ENCODE peak calls at places on chromosomes 4 and X, in four cellular contexts. One of them, this sample, is unnamed.

GRCh38 chr4:3227878-3228675 is 20.9 kb upstream of the MSANTD1 start:
- DNase-seq in H1: no peak
- DNase-seq in GM12878: no peak
- DNase-seq in HepG2: no peak
- DNase-seq in this sample: no peak

GRCh38 chr4:16001484-16001858 is 38.5 kb upstream of the FGFBP2 start:
- DNase-seq in H1: peak; percentile 63
- DNase-seq in GM12878: peak; percentile 13
- DNase-seq in HepG2: peak; percentile 43
- DNase-seq in this sample: peak; percentile 63

GRCh38 chrX:13254076-13254785 is 65.6 kb downstream of the ATXN3L start:
- DNase-seq in H1: no peak
- DNase-seq in GM12878: peak; percentile 56
- DNase-seq in HepG2: peak; percentile 8
- DNase-seq in this sample: no peak

GRCh38 chr4:186765138-186765537 is 41.5 kb upstream of the FAT1 start:
- DNase-seq in H1: no peak
- DNase-seq in GM12878: no peak
- DNase-seq in HepG2: peak; percentile 73
- DNase-seq in this sample: no peak

GRCh38 chrX:30060718-30061117 is 154.6 kb upstream of the MAGEB2 start:
- DNase-seq in H1: no peak
- DNase-seq in GM12878: no peak
- DNase-seq in HepG2: no peak
- DNase-seq in this sample: peak; percentile 5

GRCh38 chrX:8726031-8726652 is 5.8 kb downstream of the ANOS1 start:
- DNase-seq in H1: no peak
- DNase-seq in GM12878: no peak
- DNase-seq in HepG2: no peak
- DNase-seq in this sample: no peak

GRCh38 chrX:118179161-118179560 is 62.6 kb upstream of the KLHL13 start:
- DNase-seq in H1: no peak
- DNase-seq in GM12878: no peak
- DNase-seq in HepG2: no peak
- DNase-seq in this sample: no peak

GRCh38 chr4:69060651-69061308 is 35.5 kb upstream of the UGT2B7 start:
- DNase-seq in H1: no peak
- DNase-seq in GM12878: no peak
- DNase-seq in HepG2: no peak
- DNase-seq in this sample: no peak

GRCh38 chrX:19272452-19272851 is 71.3 kb upstream of the PDHA1 start:
- DNase-seq in H1: no peak
- DNase-seq in GM12878: peak; percentile 0
- DNase-seq in HepG2: no peak
- DNase-seq in this sample: no peak

GRCh38 chr4:52925531-52925968 is 63.4 kb downstream of the RASL11B start:
- DNase-seq in H1: no peak
- DNase-seq in GM12878: no peak
- DNase-seq in HepG2: no peak
- DNase-seq in this sample: peak; percentile 47

GRCh38 chr4:153327247-153327646 is 17.2 kb upstream of the MND1 start:
- DNase-seq in H1: no peak
- DNase-seq in GM12878: no peak
- DNase-seq in HepG2: no peak
- DNase-seq in this sample: no peak

GRCh38 chrX:95764972-95765451 is 919.6 kb upstream of the DIAPH2 start:
- DNase-seq in H1: no peak
- DNase-seq in GM12878: no peak
- DNase-seq in HepG2: peak; percentile 4
- DNase-seq in this sample: peak; percentile 62

GRCh38 chr4:77960367-77960766 is 96.8 kb upstream of the FRAS1 start:
- DNase-seq in H1: no peak
- DNase-seq in GM12878: no peak
- DNase-seq in HepG2: no peak
- DNase-seq in this sample: no peak

GRCh38 chr4:6308890-6309643 is 39.4 kb downstream of the WFS1 start:
- DNase-seq in H1: no peak
- DNase-seq in GM12878: no peak
- DNase-seq in HepG2: peak; percentile 79
- DNase-seq in this sample: no peak

GRCh38 chr4:3123201-3123671 is 48.8 kb downstream of the HTT start:
- DNase-seq in H1: no peak
- DNase-seq in GM12878: no peak
- DNase-seq in HepG2: no peak
- DNase-seq in this sample: no peak

GRCh38 chr4:41120297-41121217 is 93.8 kb downstream of the APBB2 start:
- DNase-seq in H1: no peak
- DNase-seq in GM12878: no peak
- DNase-seq in HepG2: no peak
- DNase-seq in this sample: no peak

GRCh38 chrX:13103111-13103913 is 58.9 kb upstream of the FAM9C start:
- DNase-seq in H1: no peak
- DNase-seq in GM12878: no peak
- DNase-seq in HepG2: no peak
- DNase-seq in this sample: no peak

GRCh38 chr4:93132631-93133030 is 695.9 kb upstream of the ATOH1 start:
- DNase-seq in H1: no peak
- DNase-seq in GM12878: no peak
- DNase-seq in HepG2: no peak
- DNase-seq in this sample: no peak

GRCh38 chrX:153477458-153477857 is 7.1 kb upstream of the HAUS7 start:
- DNase-seq in H1: no peak
- DNase-seq in GM12878: no peak
- DNase-seq in HepG2: no peak
- DNase-seq in this sample: no peak

GRCh38 chr4:188781655-188782054 is 642.4 kb downstream of the TRIML1 start:
- DNase-seq in H1: peak; percentile 19
- DNase-seq in GM12878: no peak
- DNase-seq in HepG2: peak; percentile 1
- DNase-seq in this sample: peak; percentile 16

GRCh38 chrX:43949669-43950068 is 23.5 kb downstream of the NDP start:
- DNase-seq in H1: peak; percentile 29
- DNase-seq in GM12878: no peak
- DNase-seq in HepG2: peak; percentile 10
- DNase-seq in this sample: peak; percentile 50

GRCh38 chr4:126627255-126627654 is 1005.5 kb upstream of the INTU start:
- DNase-seq in H1: no peak
- DNase-seq in GM12878: no peak
- DNase-seq in HepG2: no peak
- DNase-seq in this sample: peak; percentile 3

GRCh38 chr4:53267026-53267425 is 98.8 kb downstream of the SCFD2 start:
- DNase-seq in H1: no peak
- DNase-seq in GM12878: no peak
- DNase-seq in HepG2: no peak
- DNase-seq in this sample: no peak

GRCh38 chr4:101835121-101835904 is 44.8 kb downstream of the BANK1 start:
- DNase-seq in H1: no peak
- DNase-seq in GM12878: no peak
- DNase-seq in HepG2: peak; percentile 15
- DNase-seq in this sample: no peak

GRCh38 chr4:46329118-46329976 is 60.6 kb downstream of the GABRA2 start:
- DNase-seq in H1: peak; percentile 7
- DNase-seq in GM12878: no peak
- DNase-seq in HepG2: peak; percentile 46
- DNase-seq in this sample: peak; percentile 62

GRCh38 chr4:5707366-5708133 is 809 bp downstream of the EVC2 start:
- DNase-seq in H1: no peak
- DNase-seq in GM12878: no peak
- DNase-seq in HepG2: no peak
- DNase-seq in this sample: no peak

GRCh38 chr4:141473952-141474351 is 162.4 kb upstream of the IL15 start:
- DNase-seq in H1: no peak
- DNase-seq in GM12878: no peak
- DNase-seq in HepG2: no peak
- DNase-seq in this sample: no peak

GRCh38 chrX:115894087-115894486 is 276.5 kb upstream of the AGTR2 start:
- DNase-seq in H1: no peak
- DNase-seq in GM12878: peak; percentile 58
- DNase-seq in HepG2: peak; percentile 63
- DNase-seq in this sample: no peak

GRCh38 chr4:7398788-7399432 is 35.8 kb downstream of the PSAPL1 start:
- DNase-seq in H1: no peak
- DNase-seq in GM12878: no peak
- DNase-seq in HepG2: no peak
- DNase-seq in this sample: no peak
- H3K27me3 ChIP-seq in H1: peaks cover 3% of the 10 kb centered on the region
- H3K27me3 ChIP-seq in GM12878: no peaks in the 10 kb centered on the region
- H3K27me3 ChIP-seq in HepG2: no peaks in the 10 kb centered on the region
- H3K27me3 ChIP-seq in this sample: no peaks in the 10 kb centered on the region

GRCh38 chr4:7717161-7717560 is 222.5 kb downstream of the AFAP1 start:
- DNase-seq in H1: no peak
- DNase-seq in GM12878: no peak
- DNase-seq in HepG2: no peak
- DNase-seq in this sample: no peak

GRCh38 chr4:7715251-7716014 is 224.2 kb downstream of the AFAP1 start:
- DNase-seq in H1: no peak
- DNase-seq in GM12878: no peak
- DNase-seq in HepG2: no peak
- DNase-seq in this sample: no peak

GRCh38 chr4:7719354-7720174 is 220.1 kb downstream of the AFAP1 start:
- DNase-seq in H1: peak; percentile 25
- DNase-seq in GM12878: no peak
- DNase-seq in HepG2: peak; percentile 29
- DNase-seq in this sample: peak; percentile 36

GRCh38 chr4:7716322-7716721 is 223.3 kb downstream of the AFAP1 start:
- DNase-seq in H1: no peak
- DNase-seq in GM12878: no peak
- DNase-seq in HepG2: no peak
- DNase-seq in this sample: no peak

DNA sequence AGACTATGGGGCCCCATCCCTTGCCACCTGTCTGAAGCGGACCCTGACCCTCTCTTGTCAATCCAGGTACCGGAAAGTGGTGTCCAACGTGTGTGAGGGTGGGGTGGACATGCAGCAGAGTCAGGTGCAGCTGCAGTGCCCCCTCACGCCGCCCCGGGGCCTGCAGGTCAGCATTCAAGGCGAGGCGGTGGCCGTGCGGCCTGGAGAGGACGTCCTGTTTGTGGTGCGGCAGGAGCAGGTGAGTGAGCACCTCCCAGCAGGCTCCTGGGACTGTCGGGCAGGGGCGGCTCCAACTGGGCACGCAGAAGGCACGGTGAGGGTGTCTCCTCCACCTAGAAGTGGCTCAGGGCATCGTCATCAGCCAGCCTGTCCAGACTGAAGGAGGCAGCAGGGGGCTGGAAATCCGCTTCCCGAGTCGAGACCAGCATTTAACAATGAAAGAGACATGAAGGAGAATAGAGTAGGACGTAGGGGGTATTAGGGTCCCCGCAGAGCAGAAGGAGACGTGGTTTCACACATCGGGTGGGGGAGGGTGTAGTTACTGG is 221.6 kb downstream of the AFAP1 start:
- DNase-seq in H1: no peak
- DNase-seq in GM12878: no peak
- DNase-seq in HepG2: no peak
- DNase-seq in this sample: no peak
- TF ChIP-seq SUZ12 in H1: no peak
- TF ChIP-seq SUZ12 in GM12878: no peak
- TF ChIP-seq SUZ12 in HepG2: no peak
- TF ChIP-seq SUZ12 in this sample: no peak

GRCh38 chr4:121139533-121140222 is 24.4 kb downstream of the TNIP3 start:
- DNase-seq in H1: no peak
- DNase-seq in GM12878: peak; percentile 25
- DNase-seq in HepG2: no peak
- DNase-seq in this sample: no peak
- H3K4me1 ChIP-seq in H1: no peaks in the 10 kb centered on the region
- H3K4me1 ChIP-seq in GM12878: peaks cover 24% of the 10 kb centered on the region
- H3K4me1 ChIP-seq in HepG2: no peaks in the 10 kb centered on the region
- H3K4me1 ChIP-seq in this sample: no peaks in the 10 kb centered on the region

DNA sequence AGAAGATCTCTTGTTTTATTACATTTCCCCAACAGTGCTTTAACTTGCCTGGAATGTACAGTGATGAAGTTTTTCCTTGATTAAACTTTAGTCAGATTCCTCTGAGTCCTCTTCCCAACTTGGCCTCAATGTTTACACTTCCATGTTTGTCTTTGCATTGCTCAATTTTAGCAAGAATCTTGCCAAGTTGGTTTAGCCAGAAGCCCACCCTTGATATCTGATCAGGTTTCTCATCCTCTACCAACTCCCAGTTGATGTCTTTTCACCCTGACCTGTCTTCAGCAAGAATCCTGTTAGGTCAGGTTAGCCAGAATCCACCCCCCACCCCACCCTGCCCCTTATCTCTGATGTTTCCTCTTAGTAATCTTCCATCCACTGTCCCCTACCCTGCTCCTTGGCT is 120.9 kb downstream of the MBNL3 start:
- DNase-seq in H1: no peak
- DNase-seq in GM12878: no peak
- DNase-seq in HepG2: peak; percentile 83
- DNase-seq in this sample: no peak
- H3K27me3 ChIP-seq in H1: peaks cover 30% of the 10 kb centered on the region
- H3K27me3 ChIP-seq in GM12878: no peaks in the 10 kb centered on the region
- H3K27me3 ChIP-seq in HepG2: no peaks in the 10 kb centered on the region
- H3K27me3 ChIP-seq in this sample: peaks cover 10% of the 10 kb centered on the region

This sample was measured in NT2/D1.